ENCODE peak calls at places on chromosome 1, in five cellular contexts. J, Y, H, C and A are unnamed samples.

GRCh38 chr1:100597069-100597741 is 59.3 kb downstream of the GPR88 start:
- DNase-seq in J (peak; percentile 90), Y (no peak), H (no peak), C (no peak), A (no peak)

GRCh38 chr1:151887028-151887427 is 22.3 kb downstream of the THEM4 start:
- DNase-seq in J (peak; percentile 92), Y (no peak), H (no peak), C (no peak), A (no peak)

GRCh38 chr1:178273707-178274410 is 180.0 kb downstream of the RASAL2 start:
- DNase-seq in J (peak; percentile 62), Y (no peak), H (no peak), C (no peak), A (no peak)

GRCh38 chr1:6205849-6206845 is at the start of gene RNF207:
- DNase-seq in J (no peak), Y (peak; percentile 85), H (peak; percentile 53), C (no peak), A (no peak)

GRCh38 chr1:26353210-26353859 is 595 bp downstream of the CRYBG2 start:
- DNase-seq in J (no peak), Y (no peak), H (no peak), C (no peak), A (no peak)

GRCh38 chr1:197081117-197081753 is 14.2 kb upstream of the F13B start:
- DNase-seq in J (peak; percentile 9), Y (no peak), H (no peak), C (no peak), A (no peak)

GRCh38 chr1:25531082-25531461 is 12.3 kb upstream of the LDLRAP1 start:
- DNase-seq in J (no peak), Y (no peak), H (no peak), C (no peak), A (no peak)

GRCh38 chr1:39826583-39826982 is 37.9 kb upstream of the BMP8B start:
- DNase-seq in J (no peak), Y (no peak), H (no peak), C (no peak), A (no peak)

GRCh38 chr1:23657659-23658275 is 33.8 kb upstream of the RPL11 start:
- DNase-seq in J (peak; percentile 41), Y (peak; percentile 72), H (no peak), C (peak; percentile 32), A (no peak)

GRCh38 chr1:43653339-43653738 is 3.4 kb downstream of the KDM4A start:
- DNase-seq in J (peak; percentile 57), Y (no peak), H (no peak), C (no peak), A (no peak)

GRCh38 chr1:205354259-205354904 is 2.3 kb downstream of the KLHDC8A start:
- DNase-seq in J (peak; percentile 65), Y (peak; percentile 73), H (peak; percentile 45), C (peak; percentile 62), A (peak; percentile 44)

GRCh38 chr1:206898089-206898908 is 1.1 kb downstream of the IL24 start:
- DNase-seq in J (peak; percentile 73), Y (no peak), H (no peak), C (no peak), A (no peak)